ENCODE peak calls at places on chromosomes 2 and 18, in six cellular contexts. T is suprapubic skin, K is psoas muscle, I is heart right ventricle, Q is upper lobe of right lung, Y is cardiac muscle cell. S is an unnamed sample.

GRCh38 chr18:52200406-52200805 is 139.6 kb upstream of the DCC start:
- DNase-seq in T (no peak), K (no peak), I (no peak), Q (no peak), Y (no peak), S (no peak)

GRCh38 chr2:122927217-122927616 is 1097.9 kb upstream of the CNTNAP5 start:
- DNase-seq in T (no peak), K (no peak), I (no peak), Q (no peak), Y (no peak), S (no peak)

GRCh38 chr2:30443081-30443480 is 4.0 kb upstream of the LCLAT1 start:
- DNase-seq in T (no peak), K (no peak), I (no peak), Q (no peak), Y (no peak), S (no peak)

GRCh38 chr18:74935411-74935810 is 273.5 kb downstream of the PTGR3 start:
- DNase-seq in T (no peak), K (no peak), I (no peak), Q (no peak), Y (no peak), S (no peak)

GRCh38 chr2:155412599-155412998 is 714.1 kb downstream of the KCNJ3 start:
- DNase-seq in T (no peak), K (no peak), I (no peak), Q (no peak), Y (no peak), S (no peak)

GRCh38 chr2:144015655-144016245 is 504.2 kb downstream of the ZEB2 start:
- DNase-seq in T (no peak), K (no peak), I (no peak), Q (no peak), Y (no peak), S (no peak)

GRCh38 chr18:62486290-62486964 is 36.4 kb upstream of the ZCCHC2 start:
- DNase-seq in T (no peak), K (no peak), I (no peak), Q (no peak), Y (peak), S (no peak)

GRCh38 chr18:12049983-12050811 is 43.4 kb upstream of the ANKRD62 start:
- DNase-seq in T (no peak), K (no peak), I (no peak), Q (no peak), Y (no peak), S (no peak)

DNA sequence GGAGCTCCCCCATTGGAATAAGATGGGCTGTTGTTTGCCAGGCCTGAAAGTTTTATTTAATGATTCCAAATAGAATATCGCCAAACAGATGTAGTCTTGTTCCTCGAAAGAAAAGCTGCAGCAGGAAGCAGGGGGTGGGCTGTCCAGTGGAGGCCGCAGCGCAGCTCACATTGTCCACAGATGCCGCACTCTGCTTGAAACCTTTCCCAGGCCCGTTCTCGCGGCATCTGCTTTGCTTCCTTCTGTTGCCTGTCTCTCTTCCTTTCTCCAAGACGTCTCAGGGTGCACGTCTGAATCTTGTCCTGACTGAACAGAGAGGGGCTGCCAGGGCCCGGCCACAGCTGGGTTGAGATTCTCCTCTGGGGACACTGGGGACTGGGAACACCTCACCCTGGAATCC is 12.4 kb upstream of the IGFBP2 start:
- DNase-seq in T (no peak), K (no peak), I (no peak), Q (no peak), Y (no peak), S (no peak)
- H3K27ac ChIP-seq in T (no peak), K (no peak), I (no peak), Q (no peak), Y (no peak), S (no peak)

GRCh38 chr2:102159295-102159694 is 16.7 kb downstream of the IL1R1 start:
- DNase-seq in T (no peak), K (no peak), I (no peak), Q (no peak), Y (no peak), S (no peak)

GRCh38 chr2:102155703-102156515 is 13.4 kb downstream of the IL1R1 start:
- DNase-seq in T (no peak), K (no peak), I (no peak), Q (no peak), Y (no peak), S (no peak)

GRCh38 chr2:102154364-102154763 is 11.8 kb downstream of the IL1R1 start:
- DNase-seq in T (no peak), K (no peak), I (no peak), Q (no peak), Y (no peak), S (no peak)

GRCh38 chr2:102158336-102158735 is 15.8 kb downstream of the IL1R1 start:
- DNase-seq in T (no peak), K (no peak), I (no peak), Q (no peak), Y (no peak), S (no peak)

GRCh38 chr2:102155131-102155702 is 12.7 kb downstream of the IL1R1 start:
- DNase-seq in T (no peak), K (no peak), I (no peak), Q (no peak), Y (no peak), S (no peak)
- H3K27ac ChIP-seq in T (peak), K (peak), I (no peak), Q (peak), Y (no peak), S (no peak)

GRCh38 chr2:111678161-111678560 is 205.8 kb downstream of the ANAPC1 start:
- DNase-seq in T (no peak), K (no peak), I (no peak), Q (no peak), Y (peak), S (no peak)
- H3K27ac ChIP-seq in T (no peak), K (no peak), I (no peak), Q (no peak), Y (peak), S (no peak)

GRCh38 chr2:159052157-159052561 is 83.7 kb downstream of the TANC1 start:
- DNase-seq in T (no peak), K (no peak), I (no peak), Q (no peak), Y (no peak), S (no peak)

GRCh38 chr2:159051656-159052055 is 83.2 kb downstream of the TANC1 start:
- DNase-seq in T (no peak), K (no peak), I (no peak), Q (no peak), Y (no peak), S (no peak)

GRCh38 chr2:159051133-159051532 is 82.7 kb downstream of the TANC1 start:
- DNase-seq in T (no peak), K (no peak), I (no peak), Q (no peak), Y (no peak), S (no peak)

GRCh38 chr2:159053186-159054031 is 85.0 kb downstream of the TANC1 start:
- DNase-seq in T (no peak), K (no peak), I (no peak), Q (no peak), Y (no peak), S (no peak)

DNA sequence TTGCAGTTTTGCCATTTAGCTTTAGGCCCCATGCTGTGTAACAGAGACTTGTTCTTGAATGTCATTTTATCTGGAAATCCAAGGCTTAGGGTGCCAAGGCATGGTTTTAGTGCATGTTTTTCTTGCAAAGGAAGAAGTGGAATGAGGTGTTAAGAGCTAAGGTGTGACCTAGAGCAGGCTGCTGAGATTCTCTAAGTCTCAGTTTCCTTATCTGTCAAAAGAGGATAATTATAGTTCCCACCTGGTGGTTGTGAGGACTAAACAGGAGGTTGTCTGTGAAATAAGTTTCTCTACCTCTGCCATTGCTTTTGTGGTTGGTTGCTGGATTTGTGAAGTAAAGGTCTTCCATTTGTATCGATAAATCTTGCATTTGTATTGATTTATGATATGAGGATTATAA is 82.0 kb downstream of the TANC1 start:
- DNase-seq in T (no peak), K (no peak), I (no peak), Q (no peak), Y (no peak), S (no peak)
- H3K27ac ChIP-seq in T (no peak), K (no peak), I (no peak), Q (no peak), Y (no peak), S (no peak)

DNA sequence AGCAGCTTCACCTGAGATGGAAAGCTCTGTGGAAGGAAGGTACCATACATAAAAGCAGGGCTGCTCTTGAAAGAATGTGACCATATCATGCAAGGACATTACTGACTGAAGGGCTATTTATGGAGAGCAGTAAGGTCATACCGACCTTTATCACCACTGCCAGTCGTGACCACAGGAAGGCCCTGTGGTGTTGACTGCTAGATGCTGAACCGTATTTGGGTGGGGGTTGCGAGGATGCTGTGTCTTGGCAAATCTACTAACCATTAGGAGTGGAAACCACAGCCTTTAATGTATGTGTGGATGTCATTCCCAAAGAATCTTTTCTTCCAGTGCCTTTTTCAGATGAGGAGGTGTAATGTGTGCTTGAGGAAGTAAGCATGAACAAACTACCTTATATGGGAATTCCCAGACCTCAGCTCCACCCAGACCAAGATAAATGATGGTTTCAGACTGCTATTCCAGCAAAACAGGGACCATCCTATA is 60.8 kb downstream of the LIMS1 start:
- DNase-seq in T (no peak), K (no peak), I (no peak), Q (no peak), Y (peak), S (no peak)
- H3K27ac ChIP-seq in T (peak), K (peak), I (peak), Q (peak), Y (peak), S (no peak)

DNA sequence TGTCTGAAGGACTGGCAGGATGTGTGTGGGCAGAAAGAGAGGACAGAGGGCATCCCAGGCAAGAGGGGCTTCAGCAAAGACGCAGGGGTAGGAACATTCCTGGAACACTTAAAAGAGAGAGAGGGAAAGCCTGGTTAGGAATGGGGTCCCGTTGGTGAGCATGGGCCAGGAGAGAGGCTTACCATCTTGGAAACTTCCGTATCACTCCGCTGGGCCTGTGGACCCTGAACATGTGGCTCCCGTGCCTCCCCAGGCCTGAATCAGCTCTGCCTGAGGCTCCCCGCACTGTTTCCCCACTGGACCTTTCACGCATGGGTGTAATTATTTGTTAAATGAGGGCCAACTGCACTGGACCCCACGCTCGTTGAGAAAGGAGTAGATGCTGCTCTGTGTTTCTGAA is 191.1 kb upstream of the GLI2 start:
- DNase-seq in T (no peak), K (no peak), I (no peak), Q (no peak), Y (no peak), S (no peak)
- H3K27ac ChIP-seq in T (peak), K (peak), I (peak), Q (no peak), Y (no peak), S (no peak)

GRCh38 chr2:95017836-95018235 is 7.7 kb upstream of the MAL start:
- DNase-seq in T (no peak), K (no peak), I (no peak), Q (no peak), Y (no peak), S (no peak)
- H3K27ac ChIP-seq in T (no peak), K (no peak), I (no peak), Q (no peak), Y (no peak), S (no peak)

S was measured in CD4-positive, alpha-beta memory T cell.